ENCODE peak calls at places on chromosomes 7 and 10, in nine cellular contexts. One of them, this sample, is unnamed.

GRCh38 chr10:86253171-86254072 is 113.2 kb downstream of the GRID1 start:
- DNase-seq in EH: no peak
- DNase-seq in BJ: no peak
- DNase-seq in choroid plexus epithelial cell: no peak
- DNase-seq in aorta: peak; percentile 64
- DNase-seq in stimulated activated CD4-positive, alpha-beta T cell treated with anti-CD3 and anti-CD28 coated beads, Interleukin-4, amount 100 ng/mL, for 48 hours: no peak
- DNase-seq in pancreas: no peak
- DNase-seq in stimulated activated CD8-positive, alpha-beta memory T cell treated with anti-CD3 and anti-CD28 coated beads, Interleukin-7, amount 100 ng/mL, for 1 hour: no peak
- DNase-seq in GF-D8: no peak
- DNase-seq in this sample: no peak

GRCh38 chr7:105010538-105011523 is 3.2 kb upstream of the KMT2E start:
- DNase-seq in EH: peak; percentile 32
- DNase-seq in BJ: no peak
- DNase-seq in choroid plexus epithelial cell: peak; percentile 48
- DNase-seq in aorta: no peak
- DNase-seq in stimulated activated CD4-positive, alpha-beta T cell treated with anti-CD3 and anti-CD28 coated beads, Interleukin-4, amount 100 ng/mL, for 48 hours: no peak
- DNase-seq in pancreas: no peak
- DNase-seq in stimulated activated CD8-positive, alpha-beta memory T cell treated with anti-CD3 and anti-CD28 coated beads, Interleukin-7, amount 100 ng/mL, for 1 hour: no peak
- DNase-seq in GF-D8: no peak
- DNase-seq in this sample: no peak

GRCh38 chr7:91046322-91047088 is 217.7 kb upstream of the FZD1 start:
- DNase-seq in EH: peak; percentile 25
- DNase-seq in BJ: peak; percentile 17
- DNase-seq in choroid plexus epithelial cell: peak; percentile 39
- DNase-seq in aorta: no peak
- DNase-seq in stimulated activated CD4-positive, alpha-beta T cell treated with anti-CD3 and anti-CD28 coated beads, Interleukin-4, amount 100 ng/mL, for 48 hours: no peak
- DNase-seq in pancreas: no peak
- DNase-seq in stimulated activated CD8-positive, alpha-beta memory T cell treated with anti-CD3 and anti-CD28 coated beads, Interleukin-7, amount 100 ng/mL, for 1 hour: no peak
- DNase-seq in GF-D8: no peak
- DNase-seq in this sample: no peak

GRCh38 chr10:86522385-86522855 is 828 bp upstream of the WAPL start:
- DNase-seq in EH: peak; percentile 10
- DNase-seq in BJ: no peak
- DNase-seq in choroid plexus epithelial cell: peak; percentile 21
- DNase-seq in aorta: no peak
- DNase-seq in stimulated activated CD4-positive, alpha-beta T cell treated with anti-CD3 and anti-CD28 coated beads, Interleukin-4, amount 100 ng/mL, for 48 hours: no peak
- DNase-seq in pancreas: no peak
- DNase-seq in stimulated activated CD8-positive, alpha-beta memory T cell treated with anti-CD3 and anti-CD28 coated beads, Interleukin-7, amount 100 ng/mL, for 1 hour: no peak
- DNase-seq in GF-D8: no peak
- DNase-seq in this sample: no peak

GRCh38 chr10:69685802-69686585 is 55.9 kb downstream of the FAM241B start:
- DNase-seq in EH: peak; percentile 75
- DNase-seq in BJ: no peak
- DNase-seq in choroid plexus epithelial cell: peak; percentile 57
- DNase-seq in aorta: peak; percentile 92
- DNase-seq in stimulated activated CD4-positive, alpha-beta T cell treated with anti-CD3 and anti-CD28 coated beads, Interleukin-4, amount 100 ng/mL, for 48 hours: no peak
- DNase-seq in pancreas: peak; percentile 98
- DNase-seq in stimulated activated CD8-positive, alpha-beta memory T cell treated with anti-CD3 and anti-CD28 coated beads, Interleukin-7, amount 100 ng/mL, for 1 hour: no peak
- DNase-seq in GF-D8: no peak
- DNase-seq in this sample: no peak

GRCh38 chr7:109964780-109965179 is 1126.1 kb upstream of the LRRN3 start:
- DNase-seq in EH: peak; percentile 2
- DNase-seq in BJ: no peak
- DNase-seq in choroid plexus epithelial cell: no peak
- DNase-seq in aorta: no peak
- DNase-seq in stimulated activated CD4-positive, alpha-beta T cell treated with anti-CD3 and anti-CD28 coated beads, Interleukin-4, amount 100 ng/mL, for 48 hours: no peak
- DNase-seq in pancreas: no peak
- DNase-seq in stimulated activated CD8-positive, alpha-beta memory T cell treated with anti-CD3 and anti-CD28 coated beads, Interleukin-7, amount 100 ng/mL, for 1 hour: no peak
- DNase-seq in GF-D8: no peak
- DNase-seq in this sample: no peak

GRCh38 chr7:157630301-157630853 is 293.6 kb downstream of the DNAJB6 start:
- DNase-seq in EH: no peak
- DNase-seq in BJ: no peak
- DNase-seq in choroid plexus epithelial cell: no peak
- DNase-seq in aorta: no peak
- DNase-seq in stimulated activated CD4-positive, alpha-beta T cell treated with anti-CD3 and anti-CD28 coated beads, Interleukin-4, amount 100 ng/mL, for 48 hours: no peak
- DNase-seq in pancreas: no peak
- DNase-seq in stimulated activated CD8-positive, alpha-beta memory T cell treated with anti-CD3 and anti-CD28 coated beads, Interleukin-7, amount 100 ng/mL, for 1 hour: no peak
- DNase-seq in GF-D8: no peak
- DNase-seq in this sample: no peak

GRCh38 chr7:44111759-44112158 is 7.6 kb downstream of the AEBP1 start:
- DNase-seq in EH: no peak
- DNase-seq in BJ: no peak
- DNase-seq in choroid plexus epithelial cell: no peak
- DNase-seq in aorta: no peak
- DNase-seq in stimulated activated CD4-positive, alpha-beta T cell treated with anti-CD3 and anti-CD28 coated beads, Interleukin-4, amount 100 ng/mL, for 48 hours: no peak
- DNase-seq in pancreas: no peak
- DNase-seq in stimulated activated CD8-positive, alpha-beta memory T cell treated with anti-CD3 and anti-CD28 coated beads, Interleukin-7, amount 100 ng/mL, for 1 hour: no peak
- DNase-seq in GF-D8: no peak
- DNase-seq in this sample: no peak

GRCh38 chr7:128120976-128121490 is 89.8 kb upstream of the LRRC4 start:
- DNase-seq in EH: no peak
- DNase-seq in BJ: no peak
- DNase-seq in choroid plexus epithelial cell: no peak
- DNase-seq in aorta: no peak
- DNase-seq in stimulated activated CD4-positive, alpha-beta T cell treated with anti-CD3 and anti-CD28 coated beads, Interleukin-4, amount 100 ng/mL, for 48 hours: no peak
- DNase-seq in pancreas: no peak
- DNase-seq in stimulated activated CD8-positive, alpha-beta memory T cell treated with anti-CD3 and anti-CD28 coated beads, Interleukin-7, amount 100 ng/mL, for 1 hour: no peak
- DNase-seq in GF-D8: no peak
- DNase-seq in this sample: no peak

GRCh38 chr10:74150151-74151056 is at the start of gene AP3M1:
- DNase-seq in EH: no peak
- DNase-seq in BJ: no peak
- DNase-seq in choroid plexus epithelial cell: no peak
- DNase-seq in aorta: peak; percentile 91
- DNase-seq in stimulated activated CD4-positive, alpha-beta T cell treated with anti-CD3 and anti-CD28 coated beads, Interleukin-4, amount 100 ng/mL, for 48 hours: peak; percentile 66
- DNase-seq in pancreas: peak; percentile 91
- DNase-seq in stimulated activated CD8-positive, alpha-beta memory T cell treated with anti-CD3 and anti-CD28 coated beads, Interleukin-7, amount 100 ng/mL, for 1 hour: peak; percentile 58
- DNase-seq in GF-D8: no peak
- DNase-seq in this sample: peak; percentile 81

GRCh38 chr7:234041-234711 is 41.8 kb downstream of the FAM20C start:
- DNase-seq in EH: peak; percentile 46
- DNase-seq in BJ: peak; percentile 29
- DNase-seq in choroid plexus epithelial cell: peak; percentile 56
- DNase-seq in aorta: no peak
- DNase-seq in stimulated activated CD4-positive, alpha-beta T cell treated with anti-CD3 and anti-CD28 coated beads, Interleukin-4, amount 100 ng/mL, for 48 hours: no peak
- DNase-seq in pancreas: peak; percentile 75
- DNase-seq in stimulated activated CD8-positive, alpha-beta memory T cell treated with anti-CD3 and anti-CD28 coated beads, Interleukin-7, amount 100 ng/mL, for 1 hour: no peak
- DNase-seq in GF-D8: no peak
- DNase-seq in this sample: no peak

GRCh38 chr7:158572000-158572828 is 15.4 kb downstream of the PTPRN2 start:
- DNase-seq in EH: peak; percentile 5
- DNase-seq in BJ: no peak
- DNase-seq in choroid plexus epithelial cell: peak; percentile 45
- DNase-seq in aorta: no peak
- DNase-seq in stimulated activated CD4-positive, alpha-beta T cell treated with anti-CD3 and anti-CD28 coated beads, Interleukin-4, amount 100 ng/mL, for 48 hours: no peak
- DNase-seq in pancreas: no peak
- DNase-seq in stimulated activated CD8-positive, alpha-beta memory T cell treated with anti-CD3 and anti-CD28 coated beads, Interleukin-7, amount 100 ng/mL, for 1 hour: no peak
- DNase-seq in GF-D8: peak; percentile 22
- DNase-seq in this sample: no peak

GRCh38 chr7:38548605-38549004 is 82.6 kb downstream of the AMPH start:
- DNase-seq in EH: no peak
- DNase-seq in BJ: no peak
- DNase-seq in choroid plexus epithelial cell: no peak
- DNase-seq in aorta: no peak
- DNase-seq in stimulated activated CD4-positive, alpha-beta T cell treated with anti-CD3 and anti-CD28 coated beads, Interleukin-4, amount 100 ng/mL, for 48 hours: no peak
- DNase-seq in pancreas: no peak
- DNase-seq in stimulated activated CD8-positive, alpha-beta memory T cell treated with anti-CD3 and anti-CD28 coated beads, Interleukin-7, amount 100 ng/mL, for 1 hour: no peak
- DNase-seq in GF-D8: no peak
- DNase-seq in this sample: no peak

GRCh38 chr7:141688038-141688437 is 13.9 kb downstream of the DENND11 start:
- DNase-seq in EH: no peak
- DNase-seq in BJ: no peak
- DNase-seq in choroid plexus epithelial cell: no peak
- DNase-seq in aorta: no peak
- DNase-seq in stimulated activated CD4-positive, alpha-beta T cell treated with anti-CD3 and anti-CD28 coated beads, Interleukin-4, amount 100 ng/mL, for 48 hours: no peak
- DNase-seq in pancreas: no peak
- DNase-seq in stimulated activated CD8-positive, alpha-beta memory T cell treated with anti-CD3 and anti-CD28 coated beads, Interleukin-7, amount 100 ng/mL, for 1 hour: no peak
- DNase-seq in GF-D8: no peak
- DNase-seq in this sample: no peak

GRCh38 chr7:18459846-18460245 is 35.7 kb upstream of the HDAC9 start:
- DNase-seq in EH: no peak
- DNase-seq in BJ: no peak
- DNase-seq in choroid plexus epithelial cell: no peak
- DNase-seq in aorta: no peak
- DNase-seq in stimulated activated CD4-positive, alpha-beta T cell treated with anti-CD3 and anti-CD28 coated beads, Interleukin-4, amount 100 ng/mL, for 48 hours: no peak
- DNase-seq in pancreas: no peak
- DNase-seq in stimulated activated CD8-positive, alpha-beta memory T cell treated with anti-CD3 and anti-CD28 coated beads, Interleukin-7, amount 100 ng/mL, for 1 hour: no peak
- DNase-seq in GF-D8: no peak
- DNase-seq in this sample: no peak

GRCh38 chr10:88651131-88651541 is 13.1 kb upstream of the LIPF start:
- DNase-seq in EH: peak; percentile 91
- DNase-seq in BJ: peak; percentile 71
- DNase-seq in choroid plexus epithelial cell: peak; percentile 87
- DNase-seq in aorta: no peak
- DNase-seq in stimulated activated CD4-positive, alpha-beta T cell treated with anti-CD3 and anti-CD28 coated beads, Interleukin-4, amount 100 ng/mL, for 48 hours: no peak
- DNase-seq in pancreas: no peak
- DNase-seq in stimulated activated CD8-positive, alpha-beta memory T cell treated with anti-CD3 and anti-CD28 coated beads, Interleukin-7, amount 100 ng/mL, for 1 hour: no peak
- DNase-seq in GF-D8: no peak
- DNase-seq in this sample: no peak

This sample was measured in HL-60.